ENCODE peak calls at places on chromosome 4, in six cellular contexts. B is A549, F is transverse colon, G is sigmoid colon, X is GM12878, U is tibial nerve. W is an unnamed sample.

GRCh38 chr4:11724731-11725130 is 296.0 kb upstream of the HS3ST1 start:
- DNase-seq in B (no peak), U (no peak), F (no peak), X (no peak), G (no peak), W (no peak)

GRCh38 chr4:6262847-6263487 is 6.7 kb upstream of the WFS1 start:
- DNase-seq in B (no peak), X (no peak), U (no peak), F (no peak), G (no peak), W (no peak)

GRCh38 chr4:17448689-17449088 is 63.2 kb downstream of the QDPR start:
- DNase-seq in X (no peak), G (no peak), B (no peak), U (no peak), F (no peak), W (no peak)

GRCh38 chr4:1771555-1772305 is 21.4 kb upstream of the FGFR3 start:
- DNase-seq in U (no peak), B (no peak), X (no peak), F (no peak), G (no peak), W (no peak)

GRCh38 chr4:15436515-15436914 is 8.7 kb downstream of the C1QTNF7 start:
- DNase-seq in U (no peak), B (no peak), G (no peak), F (no peak), X (no peak), W (no peak)

GRCh38 chr4:106583567-106583966 is 215.0 kb upstream of the GIMD1 start:
- DNase-seq in B (peak; percentile 31), F (no peak), G (no peak), U (no peak), X (no peak), W (no peak)

GRCh38 chr4:164572877-164573279 is 181.1 kb upstream of the SMIM31 start:
- DNase-seq in F (no peak), G (no peak), U (no peak), X (no peak), B (no peak), W (no peak)

GRCh38 chr4:156778606-156779005 is 193.0 kb downstream of the PDGFC start:
- DNase-seq in F (no peak), B (no peak), X (no peak), U (no peak), G (no peak), W (no peak)

GRCh38 chr4:137226900-137227299 is 305.4 kb downstream of the PCDH18 start:
- DNase-seq in B (no peak), G (no peak), U (no peak), F (no peak), X (no peak), W (no peak)

GRCh38 chr4:8728536-8729407 is 136.2 kb downstream of the CPZ start:
- DNase-seq in F (peak; percentile 3), X (no peak), B (no peak), U (no peak), G (peak; percentile 56), W (peak; percentile 44)

GRCh38 chr4:150072906-150073714 is 5.1 kb upstream of the DCLK2 start:
- DNase-seq in F (no peak), U (no peak), X (no peak), G (no peak), B (peak; percentile 14), W (no peak)

GRCh38 chr4:44927361-44928061 is 201.2 kb upstream of the GNPDA2 start:
- DNase-seq in B (peak; percentile 0), U (no peak), G (no peak), F (no peak), X (no peak), W (no peak)

GRCh38 chr4:78612398-78613005 is 60.9 kb downstream of the ANXA3 start:
- DNase-seq in B (peak; percentile 11), F (peak; percentile 26), G (no peak), U (no peak), X (no peak), W (no peak)

GRCh38 chr4:87657525-87657924 is 7.4 kb downstream of the DMP1 start:
- DNase-seq in X (no peak), F (no peak), G (no peak), B (peak; percentile 10), U (no peak), W (no peak)

GRCh38 chr4:69360271-69360670 is 80.0 kb downstream of the UGT2B28 start:
- DNase-seq in F (peak; percentile 18), X (no peak), B (no peak), U (no peak), G (no peak), W (no peak)

GRCh38 chr4:61468091-61468720 is 268.1 kb downstream of the ADGRL3 start:
- DNase-seq in G (no peak), B (no peak), F (no peak), U (no peak), X (no peak), W (no peak)

GRCh38 chr4:140719022-140719421 is 37.2 kb downstream of the TBC1D9 start:
- DNase-seq in U (no peak), X (no peak), B (no peak), G (no peak), F (no peak), W (no peak)

GRCh38 chr4:3414421-3415279 is 27.1 kb upstream of the HGFAC start:
- DNase-seq in G (peak; percentile 59), U (peak; percentile 12), B (no peak), X (no peak), F (no peak), W (peak; percentile 45)

GRCh38 chr4:140644470-140645185 is 75.9 kb upstream of the UCP1 start:
- DNase-seq in G (no peak), U (no peak), X (no peak), B (no peak), F (no peak), W (no peak)

GRCh38 chr4:174318829-174319764 is 35.4 kb downstream of the CEP44 start:
- DNase-seq in B (no peak), X (no peak), U (no peak), F (no peak), G (no peak), W (no peak)

GRCh38 chr4:82425478-82425877 is 4.8 kb downstream of the HNRNPDL start:
- DNase-seq in X (no peak), F (no peak), U (no peak), B (no peak), G (no peak), W (no peak)

GRCh38 chr4:85520765-85521749 is 46.1 kb downstream of the ARHGAP24 start:
- DNase-seq in G (no peak), U (no peak), X (no peak), F (no peak), B (no peak), W (no peak)

GRCh38 chr4:128068927-128069326 is 7.8 kb downstream of the LARP1B start:
- DNase-seq in U (no peak), B (peak; percentile 13), G (no peak), X (no peak), F (no peak), W (no peak)

GRCh38 chr4:169899295-169899694 is 126.9 kb downstream of the MFAP3L start:
- DNase-seq in X (no peak), B (no peak), F (no peak), U (no peak), G (no peak), W (no peak)

GRCh38 chr4:150816491-150816890 is 198.6 kb downstream of the LRBA start:
- DNase-seq in F (no peak), G (no peak), B (no peak), U (no peak), X (no peak), W (no peak)

GRCh38 chr4:138200236-138200590 is 41.9 kb downstream of the SLC7A11 start:
- DNase-seq in F (no peak), G (no peak), X (no peak), U (no peak), B (no peak), W (no peak)

GRCh38 chr4:99722662-99723061 is 65.0 kb upstream of the C4orf54 start:
- DNase-seq in U (no peak), B (no peak), F (no peak), X (no peak), G (no peak), W (no peak)

DNA sequence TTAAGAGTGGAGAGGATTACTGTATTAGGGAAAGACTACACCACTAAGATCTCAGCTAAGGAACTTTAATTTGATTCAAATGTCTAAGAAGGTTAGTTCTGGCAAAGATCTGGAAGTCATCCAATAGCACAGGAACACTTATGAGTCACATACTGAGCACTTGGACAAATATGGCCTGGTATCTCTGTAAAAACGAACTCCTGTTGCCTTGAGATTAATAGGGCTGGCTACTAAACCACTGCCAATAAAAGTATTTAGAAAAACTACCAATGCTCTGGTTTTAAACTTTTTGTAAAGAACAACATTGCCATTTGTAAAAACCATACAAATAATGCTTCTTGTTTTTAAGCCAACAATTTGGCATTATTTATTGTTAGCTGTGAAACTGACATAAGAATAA is 70.5 kb downstream of the SEC24D start:
- DNase-seq in G (no peak), X (no peak), B (peak; percentile 17), F (no peak), U (no peak), W (no peak)
- H3K27ac ChIP-seq in G (peak overlapping the region; percentile 87), X (no peak overlapping the region), B (no peak overlapping the region), F (peak overlapping the region; percentile 81), U (no peak overlapping the region), W (peak overlapping the region; percentile 32)

GRCh38 chr4:185390941-185391340 is 4.8 kb downstream of the LRP2BP start:
- DNase-seq in B (no peak), U (no peak), F (no peak), X (no peak), G (no peak), W (no peak)

GRCh38 chr4:185384877-185385465 is 10.8 kb downstream of the LRP2BP start:
- DNase-seq in U (no peak), X (no peak), G (no peak), B (no peak), F (no peak), W (no peak)

GRCh38 chr4:185392156-185392555 is 3.6 kb downstream of the LRP2BP start:
- DNase-seq in U (no peak), B (no peak), X (no peak), G (no peak), F (no peak), W (no peak)

GRCh38 chr4:185384061-185384460 is 11.7 kb downstream of the LRP2BP start:
- DNase-seq in G (no peak), B (no peak), F (no peak), U (no peak), X (no peak), W (no peak)

GRCh38 chr4:185387957-185388356 is 7.8 kb downstream of the LRP2BP start:
- DNase-seq in B (no peak), X (no peak), U (no peak), G (no peak), F (no peak), W (no peak)
- TF ChIP-seq POLR2A in B (no peak), X (peak; percentile 30), U (no peak), G (no peak), F (no peak), W (no peak)

DNA sequence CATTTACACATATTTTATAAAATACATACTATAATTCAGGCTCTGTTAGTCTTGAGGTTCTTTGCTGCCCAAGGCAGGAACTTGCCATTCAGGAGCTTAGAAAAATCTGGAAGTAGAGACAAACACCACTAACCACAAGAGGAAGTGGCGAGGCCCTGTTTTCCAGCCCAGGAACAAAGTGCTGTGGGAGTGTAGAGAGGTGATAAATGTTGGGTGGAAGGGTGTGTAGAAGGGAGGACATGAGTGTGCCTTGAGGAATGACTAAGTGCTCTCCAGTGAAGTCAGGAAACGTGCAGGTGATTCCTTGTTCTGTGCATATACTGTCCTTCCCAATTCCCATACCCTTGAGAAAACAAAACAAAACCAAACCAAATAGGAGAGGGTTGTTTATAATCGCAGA is 83.1 kb downstream of the GPAT3 start:
- DNase-seq in G (no peak), U (no peak), F (peak; percentile 63), B (no peak), X (no peak), W (no peak)
- TF ChIP-seq EP300 in G (no peak), U (no peak), F (no peak), B (no peak), X (no peak), W (no peak)

GRCh38 chr4:37991623-37992410 is 31.6 kb downstream of the PTTG2 start:
- DNase-seq in U (no peak), B (no peak), F (no peak), X (no peak), G (no peak), W (no peak)
- H3K27ac ChIP-seq in U (no peak overlapping the region), B (no peak overlapping the region), F (peak overlapping the region; percentile 72), X (no peak overlapping the region), G (peak overlapping the region; percentile 80), W (no peak overlapping the region)